ENCODE peak calls at places on chromosomes 13 and 19, in five cellular contexts. B, R, X, M and E are unnamed samples. For H3K4me1, the result is how much of the 10 kb centered on the place peaks cover.

GRCh38 chr19:49555600-49556411 is 24.6 kb downstream of the NOSIP start:
- DNase-seq in B (peak), R (peak), X (peak), M (peak), E (peak)

GRCh38 chr13:83221256-83221655 is 661.0 kb downstream of the SLITRK1 start:
- DNase-seq in B (no peak), R (no peak), X (no peak), M (no peak), E (no peak)

GRCh38 chr13:30872685-30873443 is 33.2 kb upstream of the MEDAG start:
- DNase-seq in B (peak), R (no peak), X (no peak), M (peak), E (no peak)

GRCh38 chr13:111919826-111920225 is 147.1 kb upstream of the SOX1 start:
- DNase-seq in B (no peak), R (no peak), X (no peak), M (no peak), E (no peak)

GRCh38 chr19:55113570-55114039 is 3.8 kb downstream of the PPP1R12C start:
- DNase-seq in B (peak), R (no peak), X (peak), M (peak), E (peak)

GRCh38 chr19:41318696-41319499 is 8.9 kb downstream of the CCDC97 start:
- DNase-seq in B (no peak), R (no peak), X (no peak), M (no peak), E (no peak)

GRCh38 chr19:7916137-7916907 is 1.7 kb downstream of the TGFBR3L start:
- DNase-seq in B (no peak), R (peak), X (peak), M (peak), E (no peak)

GRCh38 chr19:56701895-56702294 is 30.3 kb upstream of the ZNF835 start:
- DNase-seq in B (no peak), R (no peak), X (no peak), M (no peak), E (no peak)

GRCh38 chr19:11495481-11495880 is 10.2 kb downstream of the ZNF653 start:
- DNase-seq in B (no peak), R (no peak), X (no peak), M (no peak), E (no peak)

GRCh38 chr19:56840452-56841193 is at the start of the genes PEG3 and ZIM2:
- DNase-seq in B (peak), R (no peak), X (peak), M (peak), E (peak)

GRCh38 chr19:3064011-3064330 is 1.7 kb upstream of the TLE5 start:
- DNase-seq in B (no peak), R (no peak), X (no peak), M (no peak), E (no peak)

GRCh38 chr19:3062165-3063105 is at the start of gene TLE5:
- DNase-seq in B (peak), R (peak), X (peak), M (peak), E (peak)

GRCh38 chr19:3060852-3061182 is 1.5 kb downstream of the TLE5 start:
- DNase-seq in B (no peak), R (no peak), X (no peak), M (no peak), E (no peak)

GRCh38 chr19:3059653-3060052 is 2.6 kb downstream of the TLE5 start:
- DNase-seq in B (no peak), R (no peak), X (no peak), M (no peak), E (no peak)

GRCh38 chr19:3061214-3062161 is 807 bp downstream of the TLE5 start:
- DNase-seq in B (no peak), R (peak), X (no peak), M (peak), E (peak)
- H3K4me1 ChIP-seq in B (under half), R (half or more), X (half or more), M (under half), E (half or more)

DNA sequence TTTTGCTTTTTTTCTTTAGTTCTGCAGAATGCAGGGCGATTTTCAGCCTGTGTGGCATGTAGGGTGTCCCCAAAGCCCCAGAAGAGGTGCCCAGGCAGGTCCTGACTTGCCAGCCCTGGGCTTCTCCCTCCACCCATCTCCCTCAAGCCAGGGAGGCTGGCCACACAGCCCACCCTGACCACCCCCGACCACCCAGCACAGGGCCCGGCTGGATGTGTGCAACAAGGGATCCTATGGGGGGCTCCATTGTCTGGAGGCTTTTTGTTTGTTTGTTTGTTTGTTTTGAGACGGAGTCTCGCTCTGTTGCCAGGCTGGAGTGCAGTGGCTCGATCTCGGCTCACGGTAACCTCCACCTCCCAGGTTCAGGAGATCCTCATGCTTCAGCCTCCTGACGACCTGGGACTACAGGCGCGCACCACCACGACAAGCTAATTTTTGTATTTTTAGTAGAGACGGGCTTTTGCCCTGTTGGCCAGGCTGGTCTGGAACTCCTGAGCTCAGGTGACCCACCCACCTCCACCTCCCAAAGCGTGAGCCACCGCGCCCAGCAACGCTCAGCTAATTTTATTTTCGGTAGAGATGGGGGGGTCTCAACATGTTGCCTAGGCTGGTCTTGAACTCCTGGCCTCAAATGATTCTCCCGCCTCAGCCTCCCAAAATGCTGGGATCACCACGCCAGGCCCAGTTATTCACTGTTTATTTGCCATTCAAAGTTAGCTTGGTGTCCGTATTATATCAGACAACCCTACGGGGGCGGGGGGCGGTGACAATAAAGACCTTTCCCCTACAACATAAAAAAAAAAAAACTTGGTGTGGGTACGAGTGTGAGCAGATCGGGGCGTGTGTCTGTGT is 7.8 kb upstream of the MKNK2 start:
- DNase-seq in B (no peak), R (no peak), X (no peak), M (peak), E (no peak)
- H3K4me1 ChIP-seq in B (half or more), R (half or more), X (half or more), M (half or more), E (half or more)

GRCh38 chr19:939439-939838 is 13.6 kb downstream of the ARID3A start:
- DNase-seq in B (no peak), R (no peak), X (no peak), M (no peak), E (no peak)

GRCh38 chr19:936175-936546 is 10.3 kb downstream of the ARID3A start:
- DNase-seq in B (no peak), R (no peak), X (no peak), M (no peak), E (no peak)

GRCh38 chr19:940591-941291 is 14.9 kb downstream of the ARID3A start:
- DNase-seq in B (peak), R (peak), X (peak), M (peak), E (peak)

GRCh38 chr19:939922-940321 is 14.1 kb downstream of the ARID3A start:
- DNase-seq in B (no peak), R (no peak), X (no peak), M (no peak), E (no peak)

GRCh38 chr19:938233-938923 is 12.5 kb downstream of the ARID3A start:
- DNase-seq in B (no peak), R (no peak), X (peak), M (no peak), E (no peak)
- H3K4me1 ChIP-seq in B (under half), R (under half), X (half or more), M (under half), E (under half)

DNA sequence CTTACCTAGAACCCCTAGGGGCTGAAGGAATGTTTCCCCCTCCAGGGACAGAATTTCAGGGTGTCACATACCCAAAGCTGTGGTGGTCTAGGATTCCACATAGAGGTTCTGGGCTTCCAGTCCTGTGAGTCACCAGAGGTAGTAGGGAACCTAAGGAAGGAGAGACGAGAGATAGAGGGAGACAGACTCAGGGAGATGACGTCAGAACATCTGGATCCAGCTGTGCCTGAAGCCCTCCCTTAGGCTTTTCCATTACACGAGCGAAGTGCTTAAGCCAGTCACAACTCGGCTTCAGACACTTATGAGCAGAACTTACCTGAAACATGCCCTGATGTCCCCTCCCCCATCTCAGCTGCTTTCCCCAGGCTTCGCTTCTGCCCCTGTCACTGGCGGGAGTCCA is 11.8 kb upstream of the SELENOW start:
- DNase-seq in B (no peak), R (no peak), X (no peak), M (no peak), E (no peak)
- H3K4me1 ChIP-seq in B (under half), R (under half), X (under half), M (under half), E (under half)

GRCh38 chr13:40341086-40341471 is 325.4 kb downstream of the FOXO1 start:
- DNase-seq in B (no peak), R (no peak), X (no peak), M (no peak), E (no peak)
- H3K4me1 ChIP-seq in B (under half), R (under half), X (half or more), M (under half), E (under half)